ENCODE peak calls at places on chromosomes 4 and X, in ten cellular contexts. E is NCI-H2029; T is fibroblast of mammary gland; R is lower lobe of right lung; N is GM12892; H is endothelial cell; V is activated CD4-positive, CD25-positive, alpha-beta regulatory T cell treated with anti-CD3 and anti-CD28 coated beads, Interleukin-2, amount 50 U/mL, for 16 hours; L is mesothelial cell of epicardium; I is stimulated activated CD4-positive, alpha-beta T cell treated with anti-CD3 and anti-CD28 coated beads, TNF-alpha, amount 100 ng/mL, for 4 hours; D is T1000. M is an unnamed sample.

GRCh38 chr4:57499786-57500185 is 389.6 kb upstream of the IGFBP7 start:
- DNase-seq in E (no peak), T (peak), R (no peak), N (no peak), H (no peak), V (no peak), L (no peak), I (no peak), D (no peak), M (no peak)

GRCh38 chr4:85807247-85807915 is 332.4 kb downstream of the ARHGAP24 start:
- DNase-seq in E (no peak), T (peak), R (no peak), N (no peak), H (no peak), V (no peak), L (no peak), I (no peak), D (peak), M (no peak)

GRCh38 chrX:49106930-49107329 is 16.6 kb downstream of the GPKOW start:
- DNase-seq in E (no peak), T (peak), R (no peak), N (no peak), H (peak), V (no peak), L (no peak), I (no peak), D (no peak), M (no peak)

GRCh38 chrX:150366951-150367545 is 3.9 kb downstream of the MAMLD1 start:
- DNase-seq in E (no peak), T (peak), R (no peak), N (no peak), H (no peak), V (no peak), L (no peak), I (no peak), D (no peak), M (no peak)

GRCh38 chr4:138405439-138405838 is 163.3 kb upstream of the SLC7A11 start:
- DNase-seq in E (no peak), T (no peak), R (no peak), N (no peak), H (no peak), V (no peak), L (no peak), I (no peak), D (no peak), M (no peak)

GRCh38 chr4:169151671-169152070 is 119.1 kb downstream of the SH3RF1 start:
- DNase-seq in E (no peak), T (peak), R (no peak), N (no peak), H (no peak), V (no peak), L (no peak), I (no peak), D (no peak), M (no peak)

GRCh38 chrX:133473451-133473850 is 58.2 kb upstream of the GPC4 start:
- DNase-seq in E (no peak), T (peak), R (no peak), N (no peak), H (no peak), V (no peak), L (no peak), I (no peak), D (no peak), M (no peak)

GRCh38 chrX:97267376-97267775 is 383.7 kb downstream of the RPA4 start:
- DNase-seq in E (no peak), T (peak), R (no peak), N (no peak), H (no peak), V (no peak), L (no peak), I (no peak), D (no peak), M (no peak)

GRCh38 chrX:118254611-118255010 is 91.3 kb upstream of the WDR44 start:
- DNase-seq in E (no peak), T (peak), R (no peak), N (peak), H (peak), V (peak), L (peak), I (no peak), D (peak), M (peak)

GRCh38 chrX:21374163-21374993 is at the start of gene CNKSR2:
- DNase-seq in E (peak), T (peak), R (peak), N (peak), H (peak), V (peak), L (peak), I (peak), D (peak), M (peak)

GRCh38 chr4:64001229-64001898 is 407.9 kb downstream of the TECRL start:
- DNase-seq in E (no peak), T (no peak), R (no peak), N (no peak), H (no peak), V (no peak), L (no peak), I (no peak), D (no peak), M (no peak)

GRCh38 chrX:386768-387575 is at the start of gene PPP2R3B:
- DNase-seq in E (no peak), T (peak), R (peak), N (peak), H (peak), V (peak), L (peak), I (peak), D (no peak), M (peak)

GRCh38 chr4:153731239-153731638 is 28.6 kb downstream of the RNF175 start:
- DNase-seq in E (no peak), T (peak), R (no peak), N (no peak), H (no peak), V (no peak), L (no peak), I (no peak), D (no peak), M (no peak)

GRCh38 chr4:91288702-91289311 is 1015.0 kb upstream of the GRID2 start:
- DNase-seq in E (peak), T (no peak), R (no peak), N (no peak), H (no peak), V (no peak), L (no peak), I (no peak), D (no peak), M (no peak)

GRCh38 chrX:76183289-76184057 is 10.6 kb downstream of the PBDC1 start:
- DNase-seq in E (no peak), T (peak), R (no peak), N (no peak), H (no peak), V (no peak), L (no peak), I (no peak), D (no peak), M (no peak)

GRCh38 chr4:101835121-101835904 is 44.8 kb downstream of the BANK1 start:
- DNase-seq in E (peak), T (peak), R (no peak), N (no peak), H (no peak), V (no peak), L (no peak), I (no peak), D (no peak), M (no peak)

GRCh38 chr4:170088686-170089085 is 1.1 kb downstream of the AADAT start:
- DNase-seq in E (no peak), T (no peak), R (no peak), N (no peak), H (no peak), V (no peak), L (no peak), I (no peak), D (no peak), M (no peak)

GRCh38 chr4:176538217-176538925 is 218.6 kb downstream of the SPCS3 start:
- DNase-seq in E (no peak), T (peak), R (no peak), N (no peak), H (no peak), V (no peak), L (no peak), I (no peak), D (peak), M (no peak)

GRCh38 chr4:30968926-30969325 is 248.8 kb downstream of the PCDH7 start:
- DNase-seq in E (no peak), T (no peak), R (no peak), N (no peak), H (no peak), V (no peak), L (no peak), I (no peak), D (no peak), M (no peak)

GRCh38 chr4:94177822-94178221 is 29.8 kb upstream of the SMARCAD1 start:
- DNase-seq in E (no peak), T (no peak), R (no peak), N (no peak), H (no peak), V (no peak), L (no peak), I (no peak), D (no peak), M (no peak)

GRCh38 chrX:135112096-135112729 is 8.1 kb downstream of the ETDB start:
- DNase-seq in E (no peak), T (peak), R (no peak), N (no peak), H (peak), V (no peak), L (no peak), I (no peak), D (no peak), M (peak)

GRCh38 chrX:131830400-131831184 is 192.5 kb upstream of the STK26 start:
- DNase-seq in E (peak), T (peak), R (peak), N (no peak), H (peak), V (no peak), L (peak), I (no peak), D (no peak), M (no peak)

GRCh38 chrX:31265383-31265782 is 193.5 kb upstream of the FTHL17 start:
- DNase-seq in E (no peak), T (no peak), R (no peak), N (no peak), H (no peak), V (no peak), L (no peak), I (no peak), D (no peak), M (no peak)

GRCh38 chr4:47741200-47741599 is 96.7 kb downstream of the CORIN start:
- DNase-seq in E (no peak), T (peak), R (no peak), N (no peak), H (no peak), V (no peak), L (no peak), I (no peak), D (no peak), M (no peak)

GRCh38 chr4:5707366-5708133 is 809 bp downstream of the EVC2 start:
- DNase-seq in E (no peak), T (no peak), R (no peak), N (no peak), H (no peak), V (no peak), L (no peak), I (no peak), D (no peak), M (no peak)

GRCh38 chr4:8643986-8644385 is 51.4 kb downstream of the CPZ start:
- DNase-seq in E (no peak), T (no peak), R (peak), N (no peak), H (no peak), V (no peak), L (peak), I (no peak), D (no peak), M (no peak)

GRCh38 chr4:179398414-179398813 is 1956.2 kb upstream of the AGA start:
- DNase-seq in E (no peak), T (no peak), R (no peak), N (no peak), H (no peak), V (no peak), L (no peak), I (no peak), D (no peak), M (no peak)

M was measured in stimulated activated effector memory CD8-positive, alpha-beta T cell treated with anti-CD3 and anti-CD28 coated beads, Interleukin-12 subunit alpha, Interleukin-12 subunit beta, amount 100 ng/mL, for 72 hours.